ENCODE peak calls at places on chromosomes 2 and 18, in four cellular contexts. One of them, this sample, is unnamed.

GRCh38 chr2:205885492-205886099 is 200.4 kb downstream of the INO80D start:
- DNase-seq in naive thymus-derived CD4-positive, alpha-beta T cell: peak
- DNase-seq in NCI-H2081: no peak
- DNase-seq in HTR-8/SVneo: peak
- DNase-seq in this sample: peak

GRCh38 chr2:236214331-236214995 is 46.3 kb upstream of the GBX2 start:
- DNase-seq in naive thymus-derived CD4-positive, alpha-beta T cell: no peak
- DNase-seq in NCI-H2081: no peak
- DNase-seq in HTR-8/SVneo: no peak
- DNase-seq in this sample: no peak

GRCh38 chr2:18437909-18438308 is 122.5 kb downstream of the RDH14 start:
- DNase-seq in naive thymus-derived CD4-positive, alpha-beta T cell: no peak
- DNase-seq in NCI-H2081: no peak
- DNase-seq in HTR-8/SVneo: no peak
- DNase-seq in this sample: no peak

GRCh38 chr18:28725876-28726275 is 548.9 kb upstream of the CDH2 start:
- DNase-seq in naive thymus-derived CD4-positive, alpha-beta T cell: no peak
- DNase-seq in NCI-H2081: no peak
- DNase-seq in HTR-8/SVneo: no peak
- DNase-seq in this sample: no peak

GRCh38 chr18:13563390-13563805 is 163.0 kb downstream of the FAM210A start:
- DNase-seq in naive thymus-derived CD4-positive, alpha-beta T cell: no peak
- DNase-seq in NCI-H2081: no peak
- DNase-seq in HTR-8/SVneo: no peak
- DNase-seq in this sample: no peak

GRCh38 chr2:188158337-188159100 is 133.2 kb upstream of the GULP1 start:
- DNase-seq in naive thymus-derived CD4-positive, alpha-beta T cell: no peak
- DNase-seq in NCI-H2081: no peak
- DNase-seq in HTR-8/SVneo: peak
- DNase-seq in this sample: no peak

GRCh38 chr2:108542071-108542470 is 7.8 kb downstream of the LIMS1 start:
- DNase-seq in naive thymus-derived CD4-positive, alpha-beta T cell: no peak
- DNase-seq in NCI-H2081: no peak
- DNase-seq in HTR-8/SVneo: no peak
- DNase-seq in this sample: no peak

GRCh38 chr2:152962446-152962845 is 244.0 kb downstream of the ARL6IP6 start:
- DNase-seq in naive thymus-derived CD4-positive, alpha-beta T cell: no peak
- DNase-seq in NCI-H2081: no peak
- DNase-seq in HTR-8/SVneo: no peak
- DNase-seq in this sample: no peak

GRCh38 chr2:96140941-96141623 is 2.8 kb upstream of the ASTL start:
- DNase-seq in naive thymus-derived CD4-positive, alpha-beta T cell: peak
- DNase-seq in NCI-H2081: no peak
- DNase-seq in HTR-8/SVneo: no peak
- DNase-seq in this sample: no peak

GRCh38 chr2:53768233-53768542 is 584 bp downstream of the CHAC2 start:
- DNase-seq in naive thymus-derived CD4-positive, alpha-beta T cell: peak
- DNase-seq in NCI-H2081: peak
- DNase-seq in HTR-8/SVneo: peak
- DNase-seq in this sample: peak

GRCh38 chr2:74199871-74200305 is 1.5 kb downstream of the MTHFD2 start:
- DNase-seq in naive thymus-derived CD4-positive, alpha-beta T cell: no peak
- DNase-seq in NCI-H2081: no peak
- DNase-seq in HTR-8/SVneo: no peak
- DNase-seq in this sample: peak

GRCh38 chr2:140158259-140158658 is 1378.1 kb upstream of the NXPH2 start:
- DNase-seq in naive thymus-derived CD4-positive, alpha-beta T cell: no peak
- DNase-seq in NCI-H2081: no peak
- DNase-seq in HTR-8/SVneo: no peak
- DNase-seq in this sample: no peak

GRCh38 chr18:75160315-75160714 is 48.6 kb downstream of the PTGR3 start:
- DNase-seq in naive thymus-derived CD4-positive, alpha-beta T cell: no peak
- DNase-seq in NCI-H2081: no peak
- DNase-seq in HTR-8/SVneo: no peak
- DNase-seq in this sample: no peak

GRCh38 chr2:190451561-190452176 is 43.5 kb downstream of the MFSD6 start:
- DNase-seq in naive thymus-derived CD4-positive, alpha-beta T cell: no peak
- DNase-seq in NCI-H2081: no peak
- DNase-seq in HTR-8/SVneo: no peak
- DNase-seq in this sample: peak

GRCh38 chr2:159961005-159961404 is 101.4 kb downstream of the PLA2R1 start:
- DNase-seq in naive thymus-derived CD4-positive, alpha-beta T cell: no peak
- DNase-seq in NCI-H2081: peak
- DNase-seq in HTR-8/SVneo: no peak
- DNase-seq in this sample: no peak

GRCh38 chr18:80253871-80254492 is 6.7 kb upstream of the PARD6G start:
- DNase-seq in naive thymus-derived CD4-positive, alpha-beta T cell: no peak
- DNase-seq in NCI-H2081: no peak
- DNase-seq in HTR-8/SVneo: no peak
- DNase-seq in this sample: no peak

This sample was measured in COLO829.